ENCODE peak calls at places on chromosomes 6 and 20, in ten cellular contexts. One of them, this sample, is unnamed.

GRCh38 chr6:1636272-1636825 is 26.6 kb downstream of the FOXC1 start:
- DNase-seq in SW480: no peak
- DNase-seq in coronary artery: no peak
- DNase-seq in psoas muscle: no peak
- DNase-seq in stromal cell of bone marrow: no peak
- DNase-seq in HS-5: no peak
- DNase-seq in immature natural killer cell: no peak
- DNase-seq in LoVo: no peak
- DNase-seq in RWPE1: no peak
- DNase-seq in stimulated activated CD4-positive, alpha-beta T cell treated with anti-CD3 and anti-CD28 coated beads, TNF-alpha, amount 100 ng/mL, for 48 hours: no peak
- DNase-seq in this sample: no peak

GRCh38 chr20:61886721-61887658 is 178.7 kb downstream of the TAF4 start:
- DNase-seq in RWPE1: peak; percentile 65
- DNase-seq in HS-5: no peak
- DNase-seq in coronary artery: no peak
- DNase-seq in SW480: peak; percentile 61
- DNase-seq in stimulated activated CD4-positive, alpha-beta T cell treated with anti-CD3 and anti-CD28 coated beads, TNF-alpha, amount 100 ng/mL, for 48 hours: peak; percentile 21
- DNase-seq in immature natural killer cell: peak; percentile 21
- DNase-seq in stromal cell of bone marrow: no peak
- DNase-seq in LoVo: no peak
- DNase-seq in psoas muscle: peak; percentile 22
- DNase-seq in this sample: peak; percentile 47

GRCh38 chr6:3757241-3757641 is 5.7 kb upstream of the PXDC1 start:
- DNase-seq in stromal cell of bone marrow: no peak
- DNase-seq in HS-5: no peak
- DNase-seq in psoas muscle: no peak
- DNase-seq in immature natural killer cell: no peak
- DNase-seq in SW480: no peak
- DNase-seq in RWPE1: no peak
- DNase-seq in stimulated activated CD4-positive, alpha-beta T cell treated with anti-CD3 and anti-CD28 coated beads, TNF-alpha, amount 100 ng/mL, for 48 hours: no peak
- DNase-seq in coronary artery: no peak
- DNase-seq in LoVo: no peak
- DNase-seq in this sample: no peak

GRCh38 chr6:83097675-83098074 is 30.2 kb downstream of the DOP1A start:
- DNase-seq in stromal cell of bone marrow: no peak
- DNase-seq in psoas muscle: no peak
- DNase-seq in coronary artery: no peak
- DNase-seq in immature natural killer cell: no peak
- DNase-seq in RWPE1: no peak
- DNase-seq in stimulated activated CD4-positive, alpha-beta T cell treated with anti-CD3 and anti-CD28 coated beads, TNF-alpha, amount 100 ng/mL, for 48 hours: no peak
- DNase-seq in HS-5: no peak
- DNase-seq in SW480: no peak
- DNase-seq in LoVo: no peak
- DNase-seq in this sample: no peak

GRCh38 chr6:168739381-168739780 is 298.4 kb downstream of the SMOC2 start:
- DNase-seq in stromal cell of bone marrow: no peak
- DNase-seq in RWPE1: no peak
- DNase-seq in HS-5: no peak
- DNase-seq in stimulated activated CD4-positive, alpha-beta T cell treated with anti-CD3 and anti-CD28 coated beads, TNF-alpha, amount 100 ng/mL, for 48 hours: no peak
- DNase-seq in psoas muscle: no peak
- DNase-seq in coronary artery: no peak
- DNase-seq in immature natural killer cell: no peak
- DNase-seq in LoVo: no peak
- DNase-seq in SW480: no peak
- DNase-seq in this sample: no peak

GRCh38 chr20:32727663-32728062 is 15.6 kb downstream of the COMMD7 start:
- DNase-seq in RWPE1: no peak
- DNase-seq in immature natural killer cell: no peak
- DNase-seq in HS-5: peak; percentile 62
- DNase-seq in psoas muscle: peak; percentile 38
- DNase-seq in LoVo: no peak
- DNase-seq in coronary artery: no peak
- DNase-seq in SW480: peak; percentile 54
- DNase-seq in stromal cell of bone marrow: peak; percentile 83
- DNase-seq in stimulated activated CD4-positive, alpha-beta T cell treated with anti-CD3 and anti-CD28 coated beads, TNF-alpha, amount 100 ng/mL, for 48 hours: no peak
- DNase-seq in this sample: no peak

GRCh38 chr6:116011520-116011919 is 49.2 kb downstream of the FRK start:
- DNase-seq in SW480: peak; percentile 94
- DNase-seq in stromal cell of bone marrow: no peak
- DNase-seq in immature natural killer cell: no peak
- DNase-seq in psoas muscle: no peak
- DNase-seq in HS-5: no peak
- DNase-seq in stimulated activated CD4-positive, alpha-beta T cell treated with anti-CD3 and anti-CD28 coated beads, TNF-alpha, amount 100 ng/mL, for 48 hours: peak; percentile 57
- DNase-seq in RWPE1: peak; percentile 68
- DNase-seq in LoVo: peak; percentile 84
- DNase-seq in coronary artery: no peak
- DNase-seq in this sample: no peak

GRCh38 chr20:60050193-60050960 is 92.2 kb downstream of the CDH26 start:
- DNase-seq in HS-5: no peak
- DNase-seq in stromal cell of bone marrow: no peak
- DNase-seq in LoVo: no peak
- DNase-seq in SW480: peak; percentile 67
- DNase-seq in RWPE1: peak; percentile 80
- DNase-seq in immature natural killer cell: no peak
- DNase-seq in psoas muscle: no peak
- DNase-seq in stimulated activated CD4-positive, alpha-beta T cell treated with anti-CD3 and anti-CD28 coated beads, TNF-alpha, amount 100 ng/mL, for 48 hours: no peak
- DNase-seq in coronary artery: no peak
- DNase-seq in this sample: no peak

GRCh38 chr6:38179794-38180430 is 360.4 kb downstream of the ZFAND3 start:
- DNase-seq in HS-5: no peak
- DNase-seq in LoVo: no peak
- DNase-seq in stimulated activated CD4-positive, alpha-beta T cell treated with anti-CD3 and anti-CD28 coated beads, TNF-alpha, amount 100 ng/mL, for 48 hours: no peak
- DNase-seq in stromal cell of bone marrow: no peak
- DNase-seq in RWPE1: no peak
- DNase-seq in SW480: no peak
- DNase-seq in immature natural killer cell: no peak
- DNase-seq in coronary artery: peak; percentile 66
- DNase-seq in psoas muscle: no peak
- DNase-seq in this sample: no peak

GRCh38 chr6:35320031-35320410 is 22.3 kb upstream of the PPARD start:
- DNase-seq in stimulated activated CD4-positive, alpha-beta T cell treated with anti-CD3 and anti-CD28 coated beads, TNF-alpha, amount 100 ng/mL, for 48 hours: no peak
- DNase-seq in RWPE1: no peak
- DNase-seq in immature natural killer cell: no peak
- DNase-seq in SW480: no peak
- DNase-seq in LoVo: no peak
- DNase-seq in psoas muscle: no peak
- DNase-seq in HS-5: no peak
- DNase-seq in stromal cell of bone marrow: no peak
- DNase-seq in coronary artery: no peak
- DNase-seq in this sample: no peak

GRCh38 chr20:6057704-6058103 is 3.8 kb upstream of the LRRN4 start:
- DNase-seq in coronary artery: no peak
- DNase-seq in stimulated activated CD4-positive, alpha-beta T cell treated with anti-CD3 and anti-CD28 coated beads, TNF-alpha, amount 100 ng/mL, for 48 hours: no peak
- DNase-seq in SW480: no peak
- DNase-seq in immature natural killer cell: no peak
- DNase-seq in RWPE1: no peak
- DNase-seq in stromal cell of bone marrow: no peak
- DNase-seq in psoas muscle: no peak
- DNase-seq in HS-5: no peak
- DNase-seq in LoVo: no peak
- DNase-seq in this sample: no peak

GRCh38 chr6:82062219-82062618 is 185.3 kb downstream of the IBTK start:
- DNase-seq in immature natural killer cell: no peak
- DNase-seq in stimulated activated CD4-positive, alpha-beta T cell treated with anti-CD3 and anti-CD28 coated beads, TNF-alpha, amount 100 ng/mL, for 48 hours: no peak
- DNase-seq in coronary artery: no peak
- DNase-seq in stromal cell of bone marrow: no peak
- DNase-seq in SW480: no peak
- DNase-seq in RWPE1: no peak
- DNase-seq in HS-5: no peak
- DNase-seq in LoVo: no peak
- DNase-seq in psoas muscle: no peak
- DNase-seq in this sample: no peak

GRCh38 chr6:20827798-20828197 is 293.5 kb downstream of the CDKAL1 start:
- DNase-seq in immature natural killer cell: no peak
- DNase-seq in LoVo: no peak
- DNase-seq in HS-5: no peak
- DNase-seq in SW480: no peak
- DNase-seq in stromal cell of bone marrow: peak; percentile 79
- DNase-seq in coronary artery: no peak
- DNase-seq in RWPE1: no peak
- DNase-seq in stimulated activated CD4-positive, alpha-beta T cell treated with anti-CD3 and anti-CD28 coated beads, TNF-alpha, amount 100 ng/mL, for 48 hours: no peak
- DNase-seq in psoas muscle: no peak
- DNase-seq in this sample: no peak

GRCh38 chr6:158057213-158057987 is 75.7 kb downstream of the SYNJ2 start:
- DNase-seq in psoas muscle: no peak
- DNase-seq in HS-5: peak; percentile 96
- DNase-seq in stromal cell of bone marrow: peak; percentile 97
- DNase-seq in stimulated activated CD4-positive, alpha-beta T cell treated with anti-CD3 and anti-CD28 coated beads, TNF-alpha, amount 100 ng/mL, for 48 hours: peak; percentile 58
- DNase-seq in immature natural killer cell: no peak
- DNase-seq in RWPE1: peak; percentile 93
- DNase-seq in LoVo: peak; percentile 15
- DNase-seq in coronary artery: peak; percentile 73
- DNase-seq in SW480: peak; percentile 32
- DNase-seq in this sample: no peak

GRCh38 chr6:37804676-37805075 is 14.9 kb upstream of the ZFAND3 start:
- DNase-seq in stimulated activated CD4-positive, alpha-beta T cell treated with anti-CD3 and anti-CD28 coated beads, TNF-alpha, amount 100 ng/mL, for 48 hours: no peak
- DNase-seq in coronary artery: no peak
- DNase-seq in RWPE1: no peak
- DNase-seq in stromal cell of bone marrow: no peak
- DNase-seq in SW480: no peak
- DNase-seq in immature natural killer cell: no peak
- DNase-seq in psoas muscle: no peak
- DNase-seq in HS-5: no peak
- DNase-seq in LoVo: no peak
- DNase-seq in this sample: no peak

GRCh38 chr6:24227556-24227955 is 101.5 kb downstream of the NRSN1 start:
- DNase-seq in SW480: no peak
- DNase-seq in psoas muscle: no peak
- DNase-seq in stimulated activated CD4-positive, alpha-beta T cell treated with anti-CD3 and anti-CD28 coated beads, TNF-alpha, amount 100 ng/mL, for 48 hours: no peak
- DNase-seq in coronary artery: no peak
- DNase-seq in HS-5: no peak
- DNase-seq in immature natural killer cell: no peak
- DNase-seq in RWPE1: no peak
- DNase-seq in LoVo: no peak
- DNase-seq in stromal cell of bone marrow: no peak
- DNase-seq in this sample: no peak

GRCh38 chr6:110529907-110530306 is 53.5 kb upstream of the SLC22A16 start:
- DNase-seq in LoVo: no peak
- DNase-seq in psoas muscle: no peak
- DNase-seq in stimulated activated CD4-positive, alpha-beta T cell treated with anti-CD3 and anti-CD28 coated beads, TNF-alpha, amount 100 ng/mL, for 48 hours: no peak
- DNase-seq in immature natural killer cell: no peak
- DNase-seq in HS-5: no peak
- DNase-seq in coronary artery: no peak
- DNase-seq in RWPE1: no peak
- DNase-seq in SW480: no peak
- DNase-seq in stromal cell of bone marrow: no peak
- DNase-seq in this sample: no peak

GRCh38 chr20:53957421-53958172 is 112.8 kb downstream of the BCAS1 start:
- DNase-seq in coronary artery: no peak
- DNase-seq in RWPE1: no peak
- DNase-seq in SW480: no peak
- DNase-seq in immature natural killer cell: no peak
- DNase-seq in LoVo: no peak
- DNase-seq in stimulated activated CD4-positive, alpha-beta T cell treated with anti-CD3 and anti-CD28 coated beads, TNF-alpha, amount 100 ng/mL, for 48 hours: no peak
- DNase-seq in stromal cell of bone marrow: peak; percentile 89
- DNase-seq in HS-5: no peak
- DNase-seq in psoas muscle: no peak
- DNase-seq in this sample: no peak

GRCh38 chr6:16311763-16312162 is 73.4 kb downstream of the GMPR start:
- DNase-seq in SW480: no peak
- DNase-seq in immature natural killer cell: no peak
- DNase-seq in psoas muscle: no peak
- DNase-seq in HS-5: no peak
- DNase-seq in stimulated activated CD4-positive, alpha-beta T cell treated with anti-CD3 and anti-CD28 coated beads, TNF-alpha, amount 100 ng/mL, for 48 hours: no peak
- DNase-seq in stromal cell of bone marrow: no peak
- DNase-seq in RWPE1: no peak
- DNase-seq in coronary artery: no peak
- DNase-seq in LoVo: no peak
- DNase-seq in this sample: no peak

GRCh38 chr6:154448448-154449096 is 61.9 kb downstream of the CNKSR3 start:
- DNase-seq in stimulated activated CD4-positive, alpha-beta T cell treated with anti-CD3 and anti-CD28 coated beads, TNF-alpha, amount 100 ng/mL, for 48 hours: no peak
- DNase-seq in SW480: no peak
- DNase-seq in RWPE1: no peak
- DNase-seq in immature natural killer cell: no peak
- DNase-seq in psoas muscle: no peak
- DNase-seq in coronary artery: no peak
- DNase-seq in LoVo: no peak
- DNase-seq in HS-5: no peak
- DNase-seq in stromal cell of bone marrow: peak; percentile 51
- DNase-seq in this sample: peak; percentile 80

GRCh38 chr6:158639056-158639455 is 5.5 kb downstream of the DYNLT1 start:
- DNase-seq in stromal cell of bone marrow: no peak
- DNase-seq in psoas muscle: no peak
- DNase-seq in SW480: no peak
- DNase-seq in stimulated activated CD4-positive, alpha-beta T cell treated with anti-CD3 and anti-CD28 coated beads, TNF-alpha, amount 100 ng/mL, for 48 hours: no peak
- DNase-seq in immature natural killer cell: no peak
- DNase-seq in coronary artery: no peak
- DNase-seq in RWPE1: no peak
- DNase-seq in HS-5: no peak
- DNase-seq in LoVo: no peak
- DNase-seq in this sample: no peak

This sample was measured in HAP-1.